ENCODE peak calls at places on chromosomes 3 and 15, in five cellular contexts. N is occipital lobe; Y is endothelial cell; H is AG09319; J is activated CD8-positive, alpha-beta memory T cell treated with anti-CD3 and anti-CD28 coated beads for 24 hours. L is an unnamed sample.

GRCh38 chr15:50501815-50502214 is 44.7 kb downstream of the USP50 start:
- DNase-seq in N (no peak), Y (no peak), H (no peak), J (no peak), L (no peak)

GRCh38 chr3:155676252-155676981 is 68.5 kb downstream of the PLCH1 start:
- DNase-seq in N (peak), Y (no peak), H (peak), J (no peak), L (peak)

GRCh38 chr3:165642761-165643432 is 194.3 kb downstream of the BCHE start:
- DNase-seq in N (no peak), Y (no peak), H (peak), J (no peak), L (peak)

GRCh38 chr3:61571516-61572336 is 10.4 kb downstream of the PTPRG start:
- DNase-seq in N (no peak), Y (no peak), H (peak), J (no peak), L (no peak)

GRCh38 chr3:171614318-171614967 is 154.2 kb upstream of the TNIK start:
- DNase-seq in N (no peak), Y (peak), H (no peak), J (no peak), L (no peak)

GRCh38 chr15:95872366-95872771 is 458.1 kb upstream of the NR2F2 start:
- DNase-seq in N (no peak), Y (no peak), H (no peak), J (no peak), L (no peak)

GRCh38 chr15:40772014-40772413 is 2.2 kb downstream of the C15orf62 start:
- DNase-seq in N (no peak), Y (no peak), H (no peak), J (no peak), L (no peak)

GRCh38 chr3:57787867-57788623 is 31.9 kb downstream of the SLMAP start:
- DNase-seq in N (no peak), Y (no peak), H (no peak), J (no peak), L (no peak)

GRCh38 chr3:16476636-16477035 is 36.9 kb downstream of the RFTN1 start:
- DNase-seq in N (no peak), Y (no peak), H (peak), J (no peak), L (no peak)

GRCh38 chr3:54632281-54632665 is 295.6 kb downstream of the LRTM1 start:
- DNase-seq in N (no peak), Y (no peak), H (no peak), J (no peak), L (no peak)

GRCh38 chr3:129122697-129123055 is 1.1 kb upstream of the RAB43 start:
- DNase-seq in N (no peak), Y (peak), H (no peak), J (no peak), L (no peak)

GRCh38 chr3:72179107-72179464 is 394.1 kb upstream of the PROK2 start:
- DNase-seq in N (no peak), Y (no peak), H (no peak), J (no peak), L (no peak)

GRCh38 chr3:169629895-169630294 is 33.6 kb downstream of the MECOM start:
- DNase-seq in N (no peak), Y (no peak), H (no peak), J (no peak), L (no peak)

GRCh38 chr3:191762323-191762960 is 301.5 kb downstream of the PYDC2 start:
- DNase-seq in N (no peak), Y (no peak), H (no peak), J (no peak), L (no peak)

GRCh38 chr15:34119291-34119690 is 17.4 kb downstream of the PGBD4 start:
- DNase-seq in N (no peak), Y (no peak), H (no peak), J (no peak), L (no peak)

GRCh38 chr3:13480340-13481318 is 523 bp downstream of the HDAC11 start:
- DNase-seq in N (peak), Y (peak), H (no peak), J (no peak), L (peak)

GRCh38 chr15:32641517-32642059 is at the start of gene SCG5:
- DNase-seq in N (peak), Y (peak), H (no peak), J (no peak), L (peak)

GRCh38 chr3:150158974-150159625 is 188.4 kb upstream of the PFN2 start:
- DNase-seq in N (no peak), Y (no peak), H (no peak), J (no peak), L (no peak)

GRCh38 chr3:172447611-172448579 is at the start of gene GHSR:
- DNase-seq in N (no peak), Y (no peak), H (no peak), J (no peak), L (no peak)

GRCh38 chr3:29514170-29514569 is 233.3 kb downstream of the RBMS3 start:
- DNase-seq in N (no peak), Y (no peak), H (no peak), J (no peak), L (no peak)

GRCh38 chr15:67076147-67076843 is 10.9 kb downstream of the SMAD3 start:
- DNase-seq in N (no peak), Y (no peak), H (no peak), J (no peak), L (no peak)

GRCh38 chr3:87136066-87136596 is 91.0 kb upstream of the CHMP2B start:
- DNase-seq in N (no peak), Y (no peak), H (no peak), J (no peak), L (no peak)

GRCh38 chr15:51726302-51727073 is 11.0 kb downstream of the LYSMD2 start:
- DNase-seq in N (peak), Y (no peak), H (no peak), J (peak), L (no peak)

GRCh38 chr15:68379759-68380290 is 52.1 kb downstream of the ITGA11 start:
- DNase-seq in N (no peak), Y (no peak), H (no peak), J (peak), L (no peak)

GRCh38 chr3:191737742-191738141 is 276.8 kb downstream of the PYDC2 start:
- DNase-seq in N (no peak), Y (no peak), H (no peak), J (no peak), L (no peak)

L was measured in left colon.